ENCODE peak calls at places on chromosomes 16 and 17, in six cellular contexts. I is CD8-positive, alpha-beta memory T cell; N is Peyer's patch; O is GM06990; G is colonic mucosa; R is body of pancreas. H is an unnamed sample.

GRCh38 chr16:11009027-11009755 is 64.8 kb downstream of the CLEC16A start:
- DNase-seq in N (no peak), I (no peak), O (no peak), G (no peak), R (no peak), H (no peak)

GRCh38 chr17:40350410-40351184 is 13.9 kb downstream of the GJD3 start:
- DNase-seq in I (peak; percentile 30), N (peak; percentile 45), G (peak; percentile 28), R (no peak), O (no peak), H (no peak)

GRCh38 chr16:57801098-57801855 is 1.0 kb downstream of the KIFC3 start:
- DNase-seq in O (no peak), N (peak; percentile 42), I (no peak), R (no peak), G (no peak), H (no peak)

GRCh38 chr16:19912445-19913305 is 28.0 kb upstream of the GPRC5B start:
- DNase-seq in G (no peak), O (no peak), N (no peak), R (no peak), I (no peak), H (no peak)

GRCh38 chr16:85375282-85375681 is 237.8 kb upstream of the GSE1 start:
- DNase-seq in I (no peak), G (no peak), N (no peak), O (no peak), R (no peak), H (no peak)

GRCh38 chr17:37833237-37833859 is 88.5 kb upstream of the HNF1B start:
- DNase-seq in G (no peak), N (no peak), I (no peak), R (no peak), O (peak; percentile 53), H (no peak)

GRCh38 chr16:31487720-31488629 is 5.1 kb downstream of the SLC5A2 start:
- DNase-seq in N (peak; percentile 84), O (peak; percentile 68), I (peak; percentile 83), G (peak; percentile 80), R (peak; percentile 73), H (no peak)

GRCh38 chr17:40779181-40779909 is 3.0 kb downstream of the KRT27 start:
- DNase-seq in G (no peak), N (no peak), I (no peak), R (no peak), O (no peak), H (no peak)

GRCh38 chr16:30068750-30069574 is 3.4 kb downstream of the ALDOA start:
- DNase-seq in R (no peak), G (no peak), I (peak; percentile 71), N (peak; percentile 53), O (no peak), H (no peak)

GRCh38 chr17:19702231-19702641 is 14.1 kb downstream of the SLC47A2 start:
- DNase-seq in N (no peak), O (no peak), R (no peak), I (no peak), G (no peak), H (no peak)

GRCh38 chr17:75927286-75927922 is 13.4 kb downstream of the FBF1 start:
- DNase-seq in R (no peak), O (no peak), N (no peak), G (peak; percentile 38), I (no peak), H (no peak)

GRCh38 chr16:69924777-69925191 is 26.4 kb upstream of the CLEC18A start:
- DNase-seq in I (no peak), O (no peak), N (no peak), R (peak; percentile 71), G (no peak), H (peak; percentile 58)

GRCh38 chr16:27945233-27945975 is 118.1 kb downstream of the GSG1L start:
- DNase-seq in N (no peak), G (no peak), R (no peak), O (no peak), I (no peak), H (no peak)

GRCh38 chr17:17538417-17539391 is 42.5 kb upstream of the RASD1 start:
- DNase-seq in I (no peak), N (no peak), R (peak; percentile 84), O (no peak), G (peak; percentile 82), H (no peak)

GRCh38 chr16:5633845-5634440 is 536.3 kb upstream of the EEF2KMT start:
- DNase-seq in N (no peak), I (no peak), O (no peak), G (no peak), R (no peak), H (no peak)

GRCh38 chr16:52861614-52862022 is 191.1 kb downstream of the CHD9NB start:
- DNase-seq in G (peak; percentile 44), O (no peak), I (no peak), R (no peak), N (no peak), H (no peak)

GRCh38 chr17:46036491-46036890 is 37.4 kb downstream of the STH start:
- DNase-seq in G (no peak), N (no peak), R (no peak), I (no peak), O (no peak), H (no peak)

GRCh38 chr17:15398291-15398690 is 56.9 kb upstream of the TEKT3 start:
- DNase-seq in G (no peak), N (no peak), O (no peak), R (no peak), I (no peak), H (peak; percentile 60)

GRCh38 chr16:89322381-89323119 is 105.0 kb downstream of the ZNF778 start:
- DNase-seq in N (peak; percentile 48), R (no peak), G (no peak), I (peak; percentile 42), O (no peak), H (peak; percentile 87)

GRCh38 chr16:66030036-66030435 is 336.5 kb upstream of the CDH5 start:
- DNase-seq in N (no peak), R (no peak), G (no peak), I (no peak), O (no peak), H (no peak)

GRCh38 chr16:89445166-89445565 is 45.2 kb downstream of the ANKRD11 start:
- DNase-seq in G (no peak), I (no peak), O (no peak), N (no peak), R (no peak), H (no peak)

GRCh38 chr16:4003576-4003975 is 112.7 kb downstream of the ADCY9 start:
- DNase-seq in R (no peak), O (no peak), G (no peak), N (no peak), I (no peak), H (no peak)

GRCh38 chr16:85286066-85286712 is 173.9 kb upstream of the CIBAR2 start:
- DNase-seq in N (no peak), G (peak; percentile 44), R (peak; percentile 76), I (no peak), O (no peak), H (peak; percentile 89)

GRCh38 chr17:78224226-78225087 is 7.0 kb upstream of the TMEM235 start:
- DNase-seq in I (no peak), N (no peak), R (no peak), O (no peak), G (no peak), H (no peak)

GRCh38 chr16:83675136-83675535 is 132.6 kb upstream of the HSBP1 start:
- DNase-seq in I (no peak), G (no peak), N (no peak), R (no peak), O (no peak), H (no peak)

DNA sequence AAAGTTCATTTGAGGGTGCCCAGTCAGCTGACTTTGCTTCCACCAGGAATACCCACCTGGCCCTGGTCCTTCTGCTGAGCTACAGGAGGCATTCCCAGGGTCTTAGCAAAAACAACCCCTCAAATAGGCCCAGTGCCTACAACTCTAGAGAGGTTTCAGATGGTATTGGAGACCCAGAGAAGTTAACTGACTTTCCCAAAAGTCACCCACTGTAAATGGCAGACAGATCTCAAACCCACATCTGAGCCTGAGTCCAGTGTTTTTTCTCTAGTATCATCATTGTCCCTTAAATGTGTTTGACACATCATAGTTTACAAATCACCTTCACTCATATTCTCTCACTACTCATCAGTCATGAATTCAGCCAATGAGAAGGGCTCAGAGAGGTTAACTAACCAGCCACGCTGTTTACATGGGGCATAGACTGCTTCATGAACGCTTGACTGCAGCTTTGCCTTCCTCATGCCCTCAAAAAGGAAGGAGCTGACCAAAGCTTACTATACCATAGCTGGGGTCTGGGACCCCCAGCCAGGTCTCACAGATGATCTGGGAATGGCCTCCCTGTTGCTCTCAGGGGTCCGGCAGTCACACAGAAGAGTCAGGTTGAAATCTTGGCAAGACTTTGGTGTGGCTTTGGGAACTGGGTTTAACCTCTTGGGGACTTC is 3.7 kb downstream of the PHOSPHO1 start:
- DNase-seq in N (no peak), R (no peak), I (no peak), O (no peak), G (no peak), H (no peak)
- H3K27me3 ChIP-seq in N (no peaks in the 10 kb centered on the region), R (peaks cover 24% of the 10 kb centered on the region), I (no peaks in the 10 kb centered on the region), O (no peaks in the 10 kb centered on the region), G (peaks cover 28% of the 10 kb centered on the region), H (peaks cover 19% of the 10 kb centered on the region)

GRCh38 chr17:66746736-66747135 is 88.2 kb upstream of the CACNG5 start:
- DNase-seq in O (no peak), R (no peak), I (no peak), G (no peak), N (no peak), H (no peak)
- H3K36me3 ChIP-seq in O (no peaks in the 10 kb centered on the region), R (no peaks in the 10 kb centered on the region), I (peaks cover 28% of the 10 kb centered on the region), G (no peaks in the 10 kb centered on the region), N (peaks cover 53% of the 10 kb centered on the region), H (peaks cover 9% of the 10 kb centered on the region)

GRCh38 chr17:4427505-4427904 is 6.2 kb upstream of the SPNS3 start:
- DNase-seq in G (no peak), I (no peak), N (no peak), R (no peak), O (no peak), H (no peak)
- H3K27me3 ChIP-seq in G (no peaks in the 10 kb centered on the region), I (no peaks in the 10 kb centered on the region), N (no peaks in the 10 kb centered on the region), R (no peaks in the 10 kb centered on the region), O (no peaks in the 10 kb centered on the region), H (no peaks in the 10 kb centered on the region)

DNA sequence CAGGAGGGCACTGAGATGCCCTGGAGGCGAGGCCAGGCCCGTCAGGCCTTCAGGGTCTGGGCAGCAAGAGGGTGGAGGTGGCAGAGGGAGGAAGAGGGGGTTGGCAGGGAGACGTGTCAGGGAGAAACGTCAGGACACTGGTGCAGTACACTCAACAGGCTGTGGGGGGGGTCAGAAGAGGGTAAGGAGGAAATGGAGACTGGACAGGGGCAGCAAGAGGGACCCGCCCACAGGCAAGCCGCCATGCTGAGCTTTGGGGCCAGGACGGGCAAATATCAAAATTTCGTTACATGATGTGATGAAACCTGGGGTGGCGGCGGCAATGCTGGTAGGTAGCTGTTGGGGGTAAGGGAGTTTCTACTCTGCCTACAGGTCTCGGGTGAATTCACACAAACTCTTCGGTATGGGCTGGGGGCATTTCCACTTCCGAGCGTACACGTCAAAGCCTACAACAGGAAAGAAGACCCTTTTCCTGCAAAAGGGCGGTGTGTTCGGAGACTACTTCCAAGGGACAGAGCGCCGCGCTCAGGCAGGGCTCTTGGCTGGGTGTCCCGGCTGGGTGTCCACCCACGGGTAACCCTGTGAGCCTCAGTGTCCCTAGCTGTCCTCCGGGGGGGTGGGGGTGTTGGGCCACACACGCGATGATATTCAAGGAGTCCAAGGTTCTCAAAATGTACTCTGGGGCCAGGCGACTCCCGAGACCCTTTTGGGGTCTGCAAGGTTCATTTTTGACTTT is 43.3 kb upstream of the ATP2A3 start:
- DNase-seq in G (no peak), R (no peak), O (no peak), N (no peak), I (no peak), H (no peak)
- H3K36me3 ChIP-seq in G (peaks cover 26% of the 10 kb centered on the region), R (peaks cover 21% of the 10 kb centered on the region), O (peaks cover 32% of the 10 kb centered on the region), N (peaks cover 70% of the 10 kb centered on the region), I (peaks cover 39% of the 10 kb centered on the region), H (no peaks in the 10 kb centered on the region)

H was measured in gastrocnemius medialis.